ENCODE peak calls at places on chromosomes 2 and 18, in nine cellular contexts. G is KBM-7; N is colonic mucosa; D is stimulated activated CD8-positive, alpha-beta memory T cell treated with anti-CD3 and anti-CD28 coated beads, Interleukin-7, amount 100 ng/mL, for 1 hour; O is esophagus squamous epithelium; S is GM10248; K is HEK293T; T is GOT3; R is endothelial cell. U is an unnamed sample.

GRCh38 chr2:30992781-30993180 is 145.5 kb downstream of the GALNT14 start:
- DNase-seq in G (no peak), N (no peak), D (no peak), O (no peak), S (no peak), K (no peak), T (no peak), R (no peak), U (no peak)

GRCh38 chr2:170843656-170844055 is 27.0 kb downstream of the GAD1 start:
- DNase-seq in G (peak), N (no peak), D (no peak), O (no peak), S (no peak), K (no peak), T (no peak), R (no peak), U (no peak)

GRCh38 chr2:232324778-232325177 is 53.8 kb upstream of the ALPP start:
- DNase-seq in G (no peak), N (no peak), D (no peak), O (no peak), S (no peak), K (no peak), T (no peak), R (no peak), U (no peak)

GRCh38 chr2:101770672-101771071 is 73.2 kb downstream of the MAP4K4 start:
- DNase-seq in G (peak), N (peak), D (no peak), O (no peak), S (peak), K (peak), T (no peak), R (peak), U (no peak)

GRCh38 chr18:72542993-72543361 is 1.2 kb downstream of the CBLN2 start:
- DNase-seq in G (no peak), N (no peak), D (no peak), O (no peak), S (no peak), K (no peak), T (no peak), R (no peak), U (no peak)

GRCh38 chr2:25417715-25418369 is 76.1 kb upstream of the DNMT3A start:
- DNase-seq in G (no peak), N (no peak), D (no peak), O (no peak), S (peak), K (no peak), T (no peak), R (no peak), U (no peak)

GRCh38 chr2:120398051-120398960 is 52.4 kb downstream of the INHBB start:
- DNase-seq in G (no peak), N (no peak), D (no peak), O (no peak), S (no peak), K (no peak), T (no peak), R (no peak), U (peak)

GRCh38 chr2:239642406-239643004 is 241.7 kb upstream of the HDAC4 start:
- DNase-seq in G (no peak), N (no peak), D (no peak), O (no peak), S (no peak), K (no peak), T (no peak), R (no peak), U (no peak)

GRCh38 chr2:101776172-101777043 is 78.9 kb downstream of the MAP4K4 start:
- DNase-seq in G (no peak), N (no peak), D (no peak), O (no peak), S (no peak), K (peak), T (no peak), R (peak), U (no peak)

GRCh38 chr2:135913726-135914365 is 37.6 kb upstream of the MCM6 start:
- DNase-seq in G (peak), N (peak), D (no peak), O (no peak), S (peak), K (peak), T (no peak), R (peak), U (peak)

GRCh38 chr2:4628931-4629565 is 925.7 kb downstream of the DCDC2C start:
- DNase-seq in G (no peak), N (no peak), D (no peak), O (no peak), S (no peak), K (no peak), T (no peak), R (no peak), U (no peak)

GRCh38 chr2:11152591-11152990 is 2.7 kb upstream of the SLC66A3 start:
- DNase-seq in G (no peak), N (no peak), D (no peak), O (no peak), S (no peak), K (no peak), T (no peak), R (no peak), U (no peak)

GRCh38 chr2:195575879-195576391 is 81.1 kb upstream of the SLC39A10 start:
- DNase-seq in G (peak), N (no peak), D (no peak), O (no peak), S (peak), K (no peak), T (no peak), R (no peak), U (peak)

GRCh38 chr2:122525341-122525740 is 769.9 kb downstream of the TSN start:
- DNase-seq in G (no peak), N (no peak), D (no peak), O (no peak), S (no peak), K (no peak), T (no peak), R (no peak), U (no peak)

GRCh38 chr18:47174545-47175116 is 1.5 kb downstream of the IER3IP1 start:
- DNase-seq in G (no peak), N (peak), D (no peak), O (no peak), S (no peak), K (no peak), T (no peak), R (no peak), U (no peak)

GRCh38 chr2:43044093-43044614 is 182.3 kb downstream of the ZFP36L2 start:
- DNase-seq in G (no peak), N (no peak), D (no peak), O (no peak), S (no peak), K (no peak), T (no peak), R (peak), U (no peak)

GRCh38 chr2:69755862-69756467 is 14.0 kb downstream of the ANXA4 start:
- DNase-seq in G (no peak), N (peak), D (no peak), O (no peak), S (peak), K (no peak), T (no peak), R (no peak), U (peak)

GRCh38 chr18:51666717-51667320 is 469.3 kb upstream of the MEX3C start:
- DNase-seq in G (no peak), N (no peak), D (no peak), O (no peak), S (no peak), K (no peak), T (no peak), R (no peak), U (no peak)

GRCh38 chr2:230614913-230615332 is 97.7 kb upstream of the CAB39 start:
- DNase-seq in G (no peak), N (no peak), D (no peak), O (no peak), S (peak), K (no peak), T (no peak), R (no peak), U (no peak)

GRCh38 chr2:176085861-176086771 is 2.4 kb upstream of the EVX2 start:
- DNase-seq in G (peak), N (peak), D (no peak), O (no peak), S (no peak), K (no peak), T (no peak), R (peak), U (no peak)

GRCh38 chr2:68196120-68196716 is 38.5 kb downstream of the PNO1 start:
- DNase-seq in G (peak), N (peak), D (peak), O (no peak), S (no peak), K (peak), T (no peak), R (no peak), U (peak)

GRCh38 chr2:26526589-26526988 is 48.7 kb upstream of the OTOF start:
- DNase-seq in G (no peak), N (no peak), D (no peak), O (no peak), S (no peak), K (no peak), T (no peak), R (no peak), U (no peak)

GRCh38 chr2:70928366-70928765 is 7.3 kb upstream of the ATP6V1B1 start:
- DNase-seq in G (no peak), N (peak), D (no peak), O (no peak), S (no peak), K (no peak), T (no peak), R (no peak), U (no peak)

GRCh38 chr18:36934884-36935283 is 106.0 kb downstream of the KIAA1328 start:
- DNase-seq in G (no peak), N (no peak), D (no peak), O (no peak), S (no peak), K (no peak), T (no peak), R (no peak), U (peak)

GRCh38 chr2:179686718-179687342 is 174.6 kb downstream of the ZNF385B start:
- DNase-seq in G (no peak), N (no peak), D (no peak), O (no peak), S (no peak), K (no peak), T (no peak), R (no peak), U (no peak)

GRCh38 chr2:925711-926110 is 24.9 kb upstream of the SNTG2 start:
- DNase-seq in G (no peak), N (no peak), D (no peak), O (no peak), S (no peak), K (no peak), T (no peak), R (no peak), U (no peak)

U was measured in AG09319.